ENCODE peak calls at places on chromosomes 13 and 19, in five cellular contexts. K is GM23338, O is BJ, W is AG10803, Q is lower leg skin. R is an unnamed sample.

GRCh38 chr19:4803736-4804695 is 12.5 kb downstream of the FEM1A start:
- DNase-seq in W (peak; percentile 25), K (peak; percentile 95), Q (no peak), O (no peak), R (peak; percentile 25)

GRCh38 chr13:112885782-112886268 is 83.2 kb upstream of the MCF2L start:
- DNase-seq in Q (no peak), O (peak; percentile 53), W (peak; percentile 77), K (peak; percentile 87), R (peak; percentile 88)

GRCh38 chr13:45584816-45585215 is 30.7 kb downstream of the ERICH6B start:
- DNase-seq in W (no peak), Q (peak; percentile 42), O (no peak), K (peak; percentile 43), R (no peak)

GRCh38 chr13:94195715-94196114 is 283.8 kb downstream of the DCT start:
- DNase-seq in Q (no peak), O (peak; percentile 47), W (peak; percentile 82), K (no peak), R (peak; percentile 92)

GRCh38 chr19:9009935-9010651 is at the start of gene MUC16:
- DNase-seq in W (no peak), Q (no peak), O (no peak), K (peak; percentile 31), R (no peak)

GRCh38 chr13:106530907-106531520 is 4.4 kb downstream of the EFNB2 start:
- DNase-seq in O (no peak), W (no peak), K (no peak), Q (no peak), R (no peak)

GRCh38 chr19:37361994-37362393 is 8.9 kb upstream of the ZNF527 start:
- DNase-seq in W (peak; percentile 1), Q (no peak), O (peak; percentile 5), K (no peak), R (peak; percentile 4)

GRCh38 chr13:20487927-20488326 is 37.7 kb downstream of the CRYL1 start:
- DNase-seq in K (no peak), Q (no peak), O (no peak), W (peak; percentile 49), R (no peak)

GRCh38 chr13:76879211-76879875 is 6.9 kb downstream of the KCTD12 start:
- DNase-seq in Q (peak; percentile 95), K (no peak), O (no peak), W (peak; percentile 90), R (peak; percentile 76)

GRCh38 chr19:18589380-18590272 is 1.0 kb downstream of the REX1BD start:
- DNase-seq in Q (peak; percentile 94), O (no peak), K (peak; percentile 88), W (peak; percentile 52), R (peak; percentile 54)
- TF ChIP-seq CTCF in Q (no peak), O (peak; percentile 22), K (no peak), W (peak; percentile 1), R (no peak)

GRCh38 chr19:3653081-3653795 is 26.6 kb upstream of the CACTIN start:
- DNase-seq in Q (no peak), K (no peak), O (no peak), W (no peak), R (no peak)
- TF ChIP-seq CTCF in Q (no peak), K (no peak), O (no peak), W (no peak), R (no peak)

GRCh38 chr13:32378012-32378411 is 49.9 kb downstream of the N4BP2L1 start:
- DNase-seq in Q (no peak), K (no peak), W (no peak), O (no peak), R (no peak)
- TF ChIP-seq CTCF in Q (no peak), K (no peak), W (no peak), O (no peak), R (peak; percentile 12)

GRCh38 chr19:10384580-10384979 is 4.2 kb upstream of the TYK2 start:
- DNase-seq in O (no peak), Q (no peak), W (no peak), K (peak; percentile 52), R (no peak)

GRCh38 chr19:10378124-10378523 is 2.2 kb downstream of the TYK2 start:
- DNase-seq in O (no peak), Q (no peak), K (no peak), W (no peak), R (no peak)

GRCh38 chr19:10379880-10380310 is 477 bp downstream of the TYK2 start:
- DNase-seq in K (no peak), O (no peak), W (no peak), Q (no peak), R (no peak)

DNA sequence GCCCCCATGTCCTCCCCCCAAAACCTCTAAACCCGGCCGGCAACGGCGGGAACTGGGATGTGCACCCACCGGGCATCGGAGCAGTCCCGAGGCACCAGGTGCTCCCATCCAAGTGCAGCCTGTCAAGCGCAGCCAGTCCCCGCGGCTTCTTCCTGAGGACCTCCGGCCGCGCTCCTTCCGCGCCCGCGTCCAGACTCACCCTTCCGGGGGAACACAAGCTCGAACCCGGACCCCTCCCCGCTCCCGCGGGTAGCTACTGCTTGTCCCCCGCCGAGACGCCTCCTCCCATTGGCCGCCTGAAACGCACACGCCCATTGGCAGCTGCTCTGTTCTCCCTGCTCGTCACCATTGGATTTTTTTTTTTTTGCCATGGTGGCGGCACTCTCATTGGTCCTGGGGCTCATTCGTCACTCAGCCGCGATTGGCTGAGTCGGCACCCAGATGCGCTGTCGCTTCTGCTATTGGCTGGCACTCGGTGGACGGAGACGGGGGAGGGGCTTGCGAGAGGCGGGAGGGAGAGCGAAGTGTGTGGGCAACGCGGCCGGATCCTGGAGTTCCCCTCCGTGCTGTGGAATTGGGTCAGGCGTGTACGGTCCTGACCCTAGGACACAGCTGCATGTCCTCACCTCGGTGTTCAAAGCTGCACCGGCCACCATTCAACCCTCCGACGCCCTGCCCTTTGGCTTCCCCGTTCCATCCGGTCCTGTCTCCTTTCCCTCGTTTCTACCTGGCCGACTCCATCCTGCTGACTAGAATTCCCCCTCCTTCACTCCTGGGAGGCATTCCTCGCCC is at the start of gene TYK2:
- DNase-seq in W (peak; percentile 98), O (peak; percentile 93), K (peak; percentile 99), Q (peak; percentile 99), R (peak; percentile 96)
- TF ChIP-seq CTCF in W (no peak), O (no peak), K (no peak), Q (no peak), R (no peak)

GRCh38 chr13:47708386-47708785 is 292.7 kb downstream of the SUCLA2 start:
- DNase-seq in W (peak; percentile 26), K (no peak), O (peak; percentile 17), Q (no peak), R (peak; percentile 28)
- TF ChIP-seq CTCF in W (no peak), K (no peak), O (no peak), Q (no peak), R (no peak)

DNA sequence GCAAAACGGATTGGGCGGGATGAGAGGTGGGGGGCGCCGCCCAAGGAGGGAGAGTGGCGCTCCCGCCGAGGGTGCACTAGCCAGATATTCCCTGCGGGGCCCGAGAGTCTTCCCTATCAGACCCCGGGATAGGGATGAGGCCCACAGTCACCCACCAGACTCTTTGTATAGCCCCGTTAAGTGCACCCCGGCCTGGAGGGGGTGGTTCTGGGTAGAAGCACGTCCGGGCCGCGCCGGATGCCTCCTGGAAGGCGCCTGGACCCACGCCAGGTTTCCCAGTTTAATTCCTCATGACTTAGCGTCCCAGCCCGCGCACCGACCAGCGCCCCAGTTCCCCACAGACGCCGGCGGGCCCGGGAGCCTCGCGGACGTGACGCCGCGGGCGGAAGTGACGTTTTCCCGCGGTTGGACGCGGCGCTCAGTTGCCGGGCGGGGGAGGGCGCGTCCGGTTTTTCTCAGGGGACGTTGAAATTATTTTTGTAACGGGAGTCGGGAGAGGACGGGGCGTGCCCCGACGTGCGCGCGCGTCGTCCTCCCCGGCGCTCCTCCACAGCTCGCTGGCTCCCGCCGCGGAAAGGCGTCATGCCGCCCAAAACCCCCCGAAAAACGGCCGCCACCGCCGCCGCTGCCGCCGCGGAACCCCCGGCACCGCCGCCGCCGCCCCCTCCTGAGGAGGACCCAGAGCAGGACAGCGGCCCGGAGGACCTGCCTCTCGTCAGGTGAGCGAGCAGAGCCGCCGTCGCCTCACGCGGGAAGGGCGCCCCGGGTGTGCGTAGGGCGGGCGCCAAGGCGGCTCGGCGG is at the start of gene RB1:
- DNase-seq in K (peak; percentile 87), O (peak; percentile 37), Q (peak; percentile 98), W (peak; percentile 89), R (peak; percentile 90)
- TF ChIP-seq CTCF in K (no peak), O (no peak), Q (no peak), W (no peak), R (no peak)

DNA sequence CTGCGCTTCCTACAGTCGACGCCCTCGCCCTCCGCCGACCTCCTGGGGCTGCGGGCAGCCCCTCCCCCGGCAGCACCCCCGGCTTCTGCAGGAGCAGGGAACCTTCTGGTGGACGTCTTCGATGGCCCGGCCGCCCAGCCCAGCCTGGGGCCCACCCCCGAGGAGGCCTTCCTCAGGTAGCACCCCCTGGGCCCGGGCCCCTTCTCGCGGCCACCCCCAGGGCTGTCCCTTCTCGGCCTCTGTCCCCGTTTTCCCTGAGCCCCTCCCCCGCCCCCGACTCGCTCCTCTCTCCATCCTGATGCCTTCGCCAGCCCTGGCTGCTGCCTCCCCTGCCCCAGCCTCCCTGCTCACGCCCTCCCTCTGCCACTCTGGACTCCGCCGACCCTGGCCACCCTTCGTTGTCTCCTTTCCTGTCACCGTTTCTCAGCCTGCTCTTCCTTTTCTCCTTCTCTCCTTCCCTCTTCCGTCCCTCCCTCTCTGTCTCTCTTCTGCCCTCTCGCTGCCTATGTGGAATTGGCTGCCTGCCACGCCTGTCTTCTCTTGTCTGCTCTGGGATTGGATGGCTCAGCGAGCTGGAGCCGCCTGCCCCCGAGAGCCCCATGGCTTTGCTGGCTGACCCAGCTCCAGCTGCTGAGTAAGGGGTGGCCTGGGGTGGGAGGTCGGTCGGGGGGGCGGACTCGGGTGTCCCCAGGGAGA is 11.0 kb downstream of the FUZ start:
- DNase-seq in K (peak; percentile 93), Q (peak; percentile 96), W (peak; percentile 84), O (peak; percentile 29), R (peak; percentile 71)
- TF ChIP-seq CTCF in K (no peak), Q (no peak), W (peak; percentile 49), O (peak; percentile 62), R (peak; percentile 43)

R was measured in HFFc6.